ENCODE peak calls at places on chromosomes 4 and X, in ten cellular contexts. L, F, O, N, Y, K, P, G, D and E are unnamed samples.

GRCh38 chr4:39524420-39524957 is 2.8 kb downstream of the UGDH start:
- DNase-seq in O (no peak), D (no peak), L (no peak), P (no peak), F (no peak), Y (no peak), N (no peak), K (no peak), G (no peak), E (no peak)

GRCh38 chr4:94442251-94442650 is 9.5 kb upstream of the PDLIM5 start:
- DNase-seq in G (no peak), F (no peak), N (no peak), P (no peak), D (no peak), O (no peak), Y (no peak), K (no peak), L (no peak), E (no peak)

GRCh38 chrX:12999422-12999821 is 24.5 kb downstream of the TMSB4X start:
- DNase-seq in D (no peak), L (no peak), F (no peak), Y (no peak), K (no peak), P (no peak), N (no peak), O (no peak), G (peak), E (no peak)

GRCh38 chrX:137072396-137072795 is 38.6 kb upstream of the GPR101 start:
- DNase-seq in G (no peak), D (no peak), N (no peak), L (no peak), F (no peak), P (no peak), Y (no peak), O (no peak), K (no peak), E (no peak)

GRCh38 chr4:36651253-36651652 is 369.8 kb downstream of the DTHD1 start:
- DNase-seq in K (no peak), D (no peak), P (no peak), F (no peak), G (no peak), Y (no peak), N (no peak), L (no peak), O (no peak), E (no peak)

GRCh38 chrX:134813697-134814096 is 155.4 kb upstream of the PLAC1 start:
- DNase-seq in F (no peak), D (no peak), P (no peak), K (no peak), Y (no peak), L (no peak), G (no peak), N (no peak), O (no peak), E (peak)

GRCh38 chr4:183276106-183276505 is 44.0 kb downstream of the CLDN22 start:
- DNase-seq in D (no peak), P (no peak), O (no peak), G (no peak), L (no peak), N (no peak), F (no peak), Y (no peak), K (no peak), E (no peak)

GRCh38 chr4:158858410-158859189 is 89.8 kb downstream of the FNIP2 start:
- DNase-seq in D (no peak), Y (peak), O (no peak), F (no peak), N (no peak), G (no peak), K (no peak), P (no peak), L (no peak), E (no peak)

GRCh38 chr4:139886798-139887197 is 221.2 kb downstream of the MGST2 start:
- DNase-seq in F (no peak), L (no peak), O (no peak), D (no peak), P (no peak), G (no peak), K (no peak), Y (no peak), N (no peak), E (no peak)

GRCh38 chr4:71187399-71188196 is 151.2 kb upstream of the SLC4A4 start:
- DNase-seq in D (no peak), K (peak), L (peak), N (peak), P (peak), G (no peak), O (peak), F (peak), Y (no peak), E (peak)
- H3K4me3 ChIP-seq in D (peak), K (peak), L (peak), N (peak), P (peak), G (no peak), O (peak), F (peak), Y (peak), E (peak)

GRCh38 chrX:37712458-37712857 is 26.9 kb downstream of the XK start:
- DNase-seq in F (no peak), D (no peak), O (no peak), L (no peak), G (no peak), Y (no peak), N (no peak), P (no peak), K (no peak), E (no peak)

GRCh38 chrX:37717708-37718107 is 32.1 kb downstream of the XK start:
- DNase-seq in L (no peak), D (no peak), P (no peak), N (no peak), G (no peak), F (no peak), K (no peak), Y (no peak), O (no peak), E (no peak)

GRCh38 chrX:37711991-37712390 is 26.4 kb downstream of the XK start:
- DNase-seq in O (no peak), D (no peak), L (no peak), P (no peak), Y (no peak), G (no peak), F (no peak), K (no peak), N (no peak), E (no peak)

GRCh38 chrX:37714479-37714878 is 28.9 kb downstream of the XK start:
- DNase-seq in D (no peak), L (no peak), K (no peak), P (no peak), G (no peak), N (no peak), Y (no peak), F (no peak), O (no peak), E (no peak)

GRCh38 chrX:37716502-37717068 is 31.0 kb downstream of the XK start:
- DNase-seq in D (no peak), G (no peak), N (no peak), K (no peak), Y (no peak), O (no peak), L (no peak), P (no peak), F (no peak), E (no peak)
- TF ChIP-seq POLR2A in D (no peak), G (no peak), N (no peak), K (no peak), Y (no peak), O (no peak), L (no peak), P (no peak), F (no peak), E (no peak)

GRCh38 chrX:48938721-48939416 is 18.5 kb downstream of the OTUD5 start:
- DNase-seq in F (no peak), N (no peak), G (no peak), O (no peak), L (no peak), K (no peak), D (no peak), P (no peak), Y (no peak), E (no peak)
- TF ChIP-seq CTCF in F (no peak), N (no peak), G (no peak), O (no peak), L (no peak), K (no peak), D (no peak), P (no peak), Y (no peak), E (no peak)

GRCh38 chrX:69139516-69139915 is 25.7 kb downstream of the PJA1 start:
- DNase-seq in O (no peak), Y (no peak), G (peak), N (no peak), F (no peak), P (no peak), D (no peak), L (no peak), K (no peak), E (no peak)

GRCh38 chrX:69137371-69137881 is 27.8 kb downstream of the PJA1 start:
- DNase-seq in P (no peak), O (no peak), K (no peak), F (no peak), G (peak), L (peak), D (no peak), N (no peak), Y (no peak), E (peak)

GRCh38 chrX:69137911-69138310 is 27.3 kb downstream of the PJA1 start:
- DNase-seq in L (no peak), Y (no peak), N (no peak), O (no peak), P (no peak), K (no peak), G (peak), D (no peak), F (no peak), E (no peak)

GRCh38 chrX:69138512-69138911 is 26.7 kb downstream of the PJA1 start:
- DNase-seq in Y (no peak), D (no peak), O (no peak), N (no peak), F (no peak), K (no peak), L (no peak), G (peak), P (no peak), E (no peak)

DNA sequence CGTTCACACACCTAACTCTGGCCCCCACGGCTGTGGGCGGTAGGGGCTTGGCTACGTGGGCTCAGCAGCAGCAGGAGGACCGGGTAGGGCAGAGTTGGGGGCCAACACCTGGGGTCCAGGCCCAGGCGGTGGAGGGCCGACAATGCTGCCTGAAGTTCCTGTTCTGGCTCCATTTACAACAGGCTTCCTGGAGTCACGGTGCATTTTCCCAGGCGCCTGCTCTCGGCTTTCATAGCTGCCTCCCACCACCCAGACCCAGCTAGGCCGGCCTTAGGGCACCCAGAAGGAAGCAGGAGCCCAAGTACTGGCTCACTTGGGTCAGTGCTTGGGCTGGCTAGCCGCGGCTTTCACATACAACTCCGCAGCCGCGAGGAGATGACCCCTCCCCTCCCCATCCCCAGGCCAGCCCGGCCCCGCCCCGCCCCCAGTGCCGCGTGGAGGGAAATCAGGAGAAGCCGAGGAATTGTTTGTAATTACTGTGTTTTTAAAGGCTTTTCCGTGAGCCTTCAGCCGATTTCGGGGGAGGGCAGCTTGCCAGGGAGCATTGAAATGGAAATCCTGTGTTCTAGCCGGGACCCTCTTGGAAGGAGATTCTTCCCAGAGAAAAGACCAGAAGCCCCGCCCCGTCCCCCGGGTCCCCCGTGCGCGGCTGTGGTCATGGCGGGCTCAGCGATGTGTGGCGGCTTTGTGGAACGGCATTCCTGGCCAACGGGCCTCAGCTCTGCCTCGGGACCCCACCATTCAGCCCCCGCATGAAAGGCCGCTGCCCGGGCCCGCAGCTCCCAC is 28.5 kb downstream of the PJA1 start:
- DNase-seq in F (no peak), N (no peak), G (peak), P (no peak), Y (no peak), D (no peak), L (peak), K (no peak), O (peak), E (peak)
- H3K4me3 ChIP-seq in F (no peak), N (no peak), G (peak), P (peak), Y (no peak), D (peak), L (peak), K (no peak), O (no peak), E (no peak)

GRCh38 chr4:112284166-112284565 is 1.5 kb downstream of the TIFA start:
- DNase-seq in P (no peak), D (peak), L (no peak), G (no peak), Y (no peak), F (no peak), N (no peak), K (no peak), O (no peak), E (no peak)
- TF ChIP-seq POLR2A in P (no peak), D (no peak), L (no peak), G (no peak), Y (no peak), F (no peak), N (no peak), K (no peak), O (no peak), E (no peak)

DNA sequence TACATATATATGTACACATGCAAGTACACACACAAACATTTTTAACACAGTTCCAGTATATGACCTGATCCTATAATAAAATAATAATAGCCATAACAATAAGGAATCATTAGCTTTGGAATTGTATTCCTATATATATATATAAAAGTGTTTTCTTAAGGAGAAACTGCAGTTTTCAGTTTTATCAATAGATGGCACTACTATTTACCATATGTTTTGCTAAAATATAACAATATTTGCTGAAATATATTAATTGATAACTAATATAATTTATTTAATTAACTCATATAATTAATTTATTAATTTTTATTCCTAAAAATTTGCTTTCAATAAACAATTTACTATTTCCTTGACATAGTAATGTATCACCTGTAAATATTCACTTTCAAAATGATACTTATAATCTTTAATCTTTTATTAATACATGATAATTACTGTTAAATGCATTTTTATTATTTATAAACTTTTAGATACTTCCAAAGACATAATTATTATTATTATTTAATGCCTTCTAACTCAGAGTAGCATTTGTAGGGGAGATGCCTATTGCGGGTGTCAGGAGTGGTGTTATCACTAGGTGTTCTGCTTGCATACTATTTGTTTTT is 599.5 kb downstream of the FSTL5 start:
- DNase-seq in G (peak), N (no peak), K (no peak), O (no peak), D (peak), F (no peak), Y (no peak), P (no peak), L (no peak), E (no peak)
- TF ChIP-seq CTCF in G (no peak), N (peak), K (no peak), O (no peak), D (no peak), F (peak), Y (no peak), P (no peak), L (no peak), E (no peak)

DNA sequence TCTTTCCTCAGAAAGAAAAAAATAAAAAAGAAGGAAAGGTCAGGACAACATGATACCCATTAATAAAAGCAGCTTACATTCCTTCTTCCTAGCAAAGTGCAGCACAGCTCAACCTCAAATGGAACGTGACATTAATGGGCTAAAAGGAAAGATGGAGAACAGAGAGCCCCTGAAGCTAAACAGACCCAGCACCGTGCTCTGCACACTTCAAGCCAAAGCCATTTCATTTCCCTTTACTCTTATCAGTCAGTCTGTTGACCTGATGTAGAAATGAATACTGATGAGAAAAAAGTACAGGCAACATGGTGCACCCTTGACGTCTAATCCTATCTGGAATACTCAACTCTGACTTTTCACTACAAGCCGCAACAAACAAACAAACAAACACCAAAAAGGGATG is 57.7 kb upstream of the EDNRA start:
- DNase-seq in L (no peak), N (no peak), P (no peak), G (no peak), O (no peak), K (no peak), D (no peak), Y (no peak), F (no peak), E (no peak)
- H3K4me3 ChIP-seq in L (no peak), N (no peak), P (no peak), G (no peak), O (no peak), K (no peak), D (no peak), Y (no peak), F (no peak), E (no peak)

GRCh38 chrX:48897157-48897620 is 379 bp downstream of the TIMM17B start:
- DNase-seq in L (peak), K (peak), F (peak), O (peak), D (peak), Y (peak), G (peak), P (peak), N (peak), E (peak)

GRCh38 chrX:48899078-48899410 is 1.3 kb downstream of the PQBP1 start:
- DNase-seq in Y (no peak), O (no peak), P (no peak), F (no peak), K (no peak), N (no peak), D (no peak), L (no peak), G (no peak), E (no peak)

GRCh38 chrX:48896611-48897011 is 957 bp downstream of the TIMM17B start:
- DNase-seq in K (no peak), G (peak), D (no peak), N (no peak), F (no peak), O (no peak), P (no peak), L (no peak), Y (no peak), E (no peak)

GRCh38 chrX:48894891-48895290 is 2.7 kb downstream of the TIMM17B start:
- DNase-seq in K (no peak), P (no peak), D (no peak), N (no peak), L (no peak), Y (no peak), F (no peak), G (no peak), O (no peak), E (no peak)

DNA sequence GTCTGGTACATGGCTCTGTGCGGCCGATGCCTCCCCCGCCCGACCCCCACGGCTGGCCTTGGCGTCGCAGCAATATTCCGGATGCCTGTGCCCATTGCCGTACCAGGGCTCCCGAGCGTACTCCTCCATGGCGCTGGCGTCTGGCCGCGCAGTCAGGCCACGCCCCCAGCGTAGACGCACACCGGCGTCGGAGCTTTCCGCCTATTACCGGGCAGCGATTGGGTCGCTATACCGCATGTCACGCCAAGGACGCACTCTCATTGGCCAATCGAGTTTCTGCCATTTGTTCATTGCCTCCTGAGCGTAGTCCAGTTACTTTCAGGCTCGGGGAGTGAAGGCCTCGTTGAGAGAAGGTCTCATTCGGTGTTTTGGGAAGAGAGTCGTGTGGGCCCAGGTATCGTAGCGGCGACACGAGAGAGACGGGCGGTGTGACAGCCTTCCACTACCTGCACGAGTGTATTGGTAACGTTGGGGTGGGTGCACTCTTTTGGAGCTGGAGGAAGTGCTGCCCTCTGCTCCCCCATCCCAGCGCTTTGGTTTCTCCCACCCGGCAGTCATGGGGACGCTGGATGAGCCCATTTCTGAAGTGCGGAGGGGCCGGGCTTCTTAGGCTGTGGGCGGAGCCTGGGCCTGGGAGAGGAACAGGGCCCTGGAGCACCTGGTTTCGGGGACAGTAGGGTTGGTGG is at the start of the genes PQBP1 and TIMM17B:
- DNase-seq in D (peak), G (peak), O (peak), Y (peak), K (peak), F (peak), N (peak), P (peak), L (peak), E (peak)
- TF ChIP-seq POLR2A in D (peak), G (peak), O (peak), Y (no peak), K (peak), F (peak), N (peak), P (no peak), L (peak), E (peak)

DNA sequence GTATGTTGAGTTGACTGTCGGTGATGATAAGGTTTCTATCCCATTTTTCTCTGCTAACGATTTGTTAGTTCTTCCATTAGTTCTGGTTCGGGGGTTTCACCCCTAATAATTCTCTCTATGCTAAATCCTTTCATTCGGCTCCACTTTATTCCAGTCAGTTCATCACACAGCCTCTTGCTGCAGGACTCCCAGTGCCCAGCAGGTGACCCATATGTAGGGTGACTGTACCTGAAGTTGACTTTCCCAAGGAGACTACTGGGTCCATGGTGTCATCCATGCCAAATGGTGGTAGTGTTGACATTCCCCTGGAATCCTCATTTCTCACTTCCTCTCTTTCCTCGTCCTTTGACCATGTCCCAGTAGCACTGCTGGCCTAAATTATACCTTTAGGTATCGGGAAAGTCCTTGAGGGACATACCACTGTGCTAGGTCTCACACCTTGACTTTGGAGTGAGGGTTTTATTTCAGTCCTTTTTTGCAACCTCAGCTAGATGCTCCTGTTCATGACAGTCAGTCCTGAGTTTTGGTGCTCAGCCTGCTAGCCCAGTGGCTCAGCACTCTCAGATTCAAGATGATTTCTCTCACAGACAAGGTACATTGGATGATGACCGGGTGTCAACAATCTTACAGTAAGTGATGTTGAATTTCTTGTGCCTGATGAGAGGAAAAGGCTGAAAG is 105.1 kb upstream of the ARHGAP24 start:
- DNase-seq in F (no peak), P (no peak), Y (peak), K (no peak), G (no peak), N (no peak), D (no peak), L (no peak), O (no peak), E (no peak)
- TF ChIP-seq CTCF in F (no peak), P (no peak), Y (no peak), K (no peak), G (no peak), N (no peak), D (peak), L (no peak), O (no peak), E (no peak)

GRCh38 chr4:163603246-163603645 is 108.8 kb downstream of the TMA16 start:
- DNase-seq in N (no peak), L (no peak), K (no peak), G (no peak), Y (no peak), D (no peak), P (no peak), F (no peak), O (no peak), E (no peak)
- H3K4me3 ChIP-seq in N (no peak), L (no peak), K (no peak), G (no peak), Y (no peak), D (no peak), P (no peak), F (no peak), O (no peak), E (no peak)